ENCODE peak calls at places on chromosomes 3 and 15, in five cellular contexts. H is astrocyte, K is left ventricle myocardium inferior, Y is SK-N-SH, Z is keratinocyte. X is an unnamed sample.

GRCh38 chr3:182739619-182740018 is 53.7 kb upstream of the ATP11B start:
- DNase-seq in H (peak; percentile 49), K (no peak), Y (no peak), Z (no peak), X (no peak)

GRCh38 chr3:154144825-154145465 is 23.8 kb downstream of the ARHGEF26 start:
- DNase-seq in H (peak; percentile 30), K (no peak), Y (no peak), Z (no peak), X (no peak)

GRCh38 chr3:138946554-138947302 is at the start of the genes FOXL2 and FOXL2NB:
- DNase-seq in H (peak; percentile 38), K (no peak), Y (peak; percentile 44), Z (no peak), X (no peak)

GRCh38 chr15:67550522-67550921 is 8.0 kb downstream of the MAP2K5 start:
- DNase-seq in H (no peak), K (no peak), Y (no peak), Z (no peak), X (no peak)

GRCh38 chr3:38157562-38157961 is 7.8 kb upstream of the OXSR1 start:
- DNase-seq in H (no peak), K (no peak), Y (no peak), Z (peak; percentile 76), X (no peak)

GRCh38 chr3:24684506-24685023 is 189.9 kb upstream of the THRB start:
- DNase-seq in H (no peak), K (no peak), Y (no peak), Z (no peak), X (no peak)

GRCh38 chr15:101138913-101139880 is 112.7 kb downstream of the CHSY1 start:
- DNase-seq in H (peak; percentile 88), K (no peak), Y (no peak), Z (no peak), X (no peak)

GRCh38 chr3:17946619-17947018 is 204.2 kb upstream of the TBC1D5 start:
- DNase-seq in H (no peak), K (no peak), Y (no peak), Z (no peak), X (no peak)

GRCh38 chr15:94265009-94265408 is 33.6 kb downstream of the MCTP2 start:
- DNase-seq in H (no peak), K (no peak), Y (no peak), Z (peak; percentile 15), X (no peak)

GRCh38 chr3:25428003-25428861 is at the start of gene RARB:
- DNase-seq in H (peak; percentile 95), K (peak; percentile 68), Y (peak; percentile 83), Z (peak; percentile 5), X (no peak)

GRCh38 chr15:32657198-32657886 is 15.8 kb downstream of the SCG5 start:
- DNase-seq in H (no peak), K (no peak), Y (no peak), Z (no peak), X (no peak)

GRCh38 chr3:4601926-4602325 is 108.8 kb downstream of the ITPR1 start:
- DNase-seq in H (no peak), K (no peak), Y (no peak), Z (no peak), X (no peak)

GRCh38 chr15:70318996-70319465 is 221.3 kb upstream of the TLE3 start:
- DNase-seq in H (peak; percentile 80), K (no peak), Y (no peak), Z (no peak), X (no peak)

GRCh38 chr3:12785096-12785495 is 11.4 kb upstream of the CAND2 start:
- DNase-seq in H (no peak), K (no peak), Y (no peak), Z (no peak), X (no peak)

GRCh38 chr15:79192462-79193036 is 90.0 kb upstream of the ANKRD34C start:
- DNase-seq in H (peak; percentile 59), K (no peak), Y (no peak), Z (no peak), X (no peak)

GRCh38 chr3:57998366-57999283 is 9.6 kb upstream of the FLNB start:
- DNase-seq in H (peak; percentile 82), K (no peak), Y (peak; percentile 42), Z (no peak), X (no peak)

GRCh38 chr3:71944482-71944881 is 159.5 kb upstream of the PROK2 start:
- DNase-seq in H (no peak), K (no peak), Y (no peak), Z (no peak), X (no peak)

GRCh38 chr3:118080886-118081285 is 953.8 kb downstream of the IGSF11 start:
- DNase-seq in H (no peak), K (no peak), Y (no peak), Z (no peak), X (no peak)

GRCh38 chr3:84318273-84318809 is 640.4 kb upstream of the CADM2 start:
- DNase-seq in H (no peak), K (no peak), Y (no peak), Z (no peak), X (no peak)
- TF ChIP-seq CTCF in H (no peak), K (no peak), Y (no peak), Z (no peak), X (no peak)

DNA sequence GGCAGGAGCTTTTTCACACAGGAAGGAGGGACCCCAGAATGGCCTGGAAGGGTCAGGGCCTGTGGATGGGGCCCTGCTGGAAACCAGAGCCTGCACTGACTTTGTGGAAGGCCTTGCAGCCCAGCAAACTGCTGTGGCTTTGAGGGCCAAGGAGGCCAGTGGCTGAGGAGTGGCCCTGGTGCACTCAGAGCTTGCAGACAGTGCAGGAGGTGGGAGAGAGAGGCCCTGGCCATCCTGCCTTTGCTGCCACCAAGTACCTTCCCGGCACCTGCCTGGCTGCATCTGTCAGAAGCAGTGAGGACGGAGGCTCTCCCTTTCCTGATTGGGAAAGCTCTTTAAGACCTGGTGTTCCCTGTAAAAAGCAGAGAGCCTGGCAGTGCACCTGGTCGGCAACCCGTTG is 6.4 kb downstream of the PSTPIP1 start:
- DNase-seq in H (no peak), K (no peak), Y (no peak), Z (no peak), X (no peak)
- H3K27ac ChIP-seq in H (no peak overlapping the region), K (no peak overlapping the region), Y (no peak overlapping the region), Z (no peak overlapping the region), X (no peak overlapping the region)

GRCh38 chr3:34843479-34843870 is 795.9 kb upstream of the ARPP21 start:
- DNase-seq in H (peak; percentile 37), K (no peak), Y (no peak), Z (no peak), X (no peak)
- TF ChIP-seq CTCF in H (no peak), K (no peak), Y (no peak), Z (no peak), X (no peak)

GRCh38 chr3:45487508-45487907 is 99.1 kb downstream of the LARS2 start:
- DNase-seq in H (no peak), K (no peak), Y (no peak), Z (no peak), X (no peak)
- H3K27ac ChIP-seq in H (no peak overlapping the region), K (no peak overlapping the region), Y (no peak overlapping the region), Z (no peak overlapping the region), X (no peak overlapping the region)

GRCh38 chr3:120198305-120198878 is 86.6 kb downstream of the GPR156 start:
- DNase-seq in H (peak; percentile 28), K (no peak), Y (no peak), Z (no peak), X (no peak)
- TF ChIP-seq CTCF in H (peak; percentile 42), K (peak; percentile 40), Y (peak; percentile 48), Z (peak; percentile 54), X (no peak)